ENCODE peak calls at places on chromosomes 2 and 18, in eight cellular contexts. S is hippocampal formation; G is PC-9; P is NCI-H1092; D is cardiac fibroblast; I is IMR-90; T is chondrocyte; F is activated T-helper 9 cell treated with anti-CD3 and anti-CD28 coated beads, Interleukin-2, amount 50 U/mL, for 16 hours. U is an unnamed sample.

GRCh38 chr2:174603280-174603679 is 5.7 kb upstream of the WIPF1 start:
- DNase-seq in S (peak; percentile 65), G (no peak), P (peak; percentile 52), D (peak; percentile 80), I (peak; percentile 67), T (no peak), F (peak; percentile 34), U (peak; percentile 60)

GRCh38 chr2:10329584-10329879 is 26.8 kb downstream of the HPCAL1 start:
- DNase-seq in S (no peak), G (no peak), P (no peak), D (no peak), I (no peak), T (no peak), F (no peak), U (no peak)

GRCh38 chr2:100124746-100125145 is 17.6 kb downstream of the AFF3 start:
- DNase-seq in S (no peak), G (no peak), P (no peak), D (no peak), I (no peak), T (no peak), F (no peak), U (no peak)

GRCh38 chr2:53939656-53940055 is 31.1 kb downstream of the PSME4 start:
- DNase-seq in S (no peak), G (no peak), P (no peak), D (no peak), I (peak; percentile 53), T (no peak), F (no peak), U (no peak)

GRCh38 chr2:8431446-8432125 is 250.3 kb upstream of the ID2 start:
- DNase-seq in S (no peak), G (no peak), P (no peak), D (peak; percentile 33), I (no peak), T (no peak), F (no peak), U (no peak)

GRCh38 chr2:9310390-9310789 is 103.8 kb downstream of the ASAP2 start:
- DNase-seq in S (no peak), G (peak; percentile 61), P (no peak), D (peak; percentile 88), I (peak; percentile 82), T (no peak), F (no peak), U (peak; percentile 90)

GRCh38 chr2:96203130-96204028 is 5.2 kb downstream of the STARD7 start:
- DNase-seq in S (no peak), G (no peak), P (no peak), D (no peak), I (no peak), T (no peak), F (no peak), U (no peak)

GRCh38 chr2:106107509-106108131 is 86.5 kb downstream of the UXS1 start:
- DNase-seq in S (no peak), G (no peak), P (no peak), D (no peak), I (peak; percentile 81), T (no peak), F (peak; percentile 45), U (peak; percentile 51)

GRCh38 chr2:74690571-74690970 is 36.5 kb downstream of the SEMA4F start:
- DNase-seq in S (peak; percentile 9), G (peak; percentile 24), P (peak; percentile 27), D (peak; percentile 83), I (peak; percentile 71), T (no peak), F (no peak), U (peak; percentile 52)

GRCh38 chr18:9437049-9437448 is 38.3 kb upstream of the RALBP1 start:
- DNase-seq in S (no peak), G (no peak), P (no peak), D (peak; percentile 13), I (peak; percentile 66), T (no peak), F (no peak), U (no peak)

GRCh38 chr2:120352701-120353590 is 7.0 kb downstream of the INHBB start:
- DNase-seq in S (no peak), G (peak; percentile 82), P (no peak), D (no peak), I (no peak), T (no peak), F (no peak), U (no peak)

GRCh38 chr2:230226090-230226551 is 585 bp downstream of the SP140 start:
- DNase-seq in S (no peak), G (no peak), P (no peak), D (no peak), I (no peak), T (no peak), F (no peak), U (no peak)

GRCh38 chr2:20355131-20355530 is 4.5 kb upstream of the PUM2 start:
- DNase-seq in S (no peak), G (no peak), P (no peak), D (peak; percentile 60), I (peak; percentile 55), T (no peak), F (no peak), U (peak; percentile 89)

GRCh38 chr2:174605687-174606086 is 8.1 kb upstream of the WIPF1 start:
- DNase-seq in S (no peak), G (no peak), P (no peak), D (peak; percentile 67), I (peak; percentile 59), T (no peak), F (no peak), U (no peak)

GRCh38 chr18:63322908-63323634 is 3.5 kb upstream of the BCL2 start:
- DNase-seq in S (peak; percentile 50), G (peak; percentile 23), P (peak; percentile 80), D (peak; percentile 86), I (peak; percentile 73), T (no peak), F (peak; percentile 35), U (peak; percentile 51)

GRCh38 chr2:24793752-24794477 is 690 bp downstream of the CENPO start:
- DNase-seq in S (no peak), G (no peak), P (peak; percentile 25), D (peak; percentile 36), I (peak; percentile 35), T (no peak), F (no peak), U (peak; percentile 35)

GRCh38 chr2:18167871-18168270 is 289.4 kb downstream of the KCNS3 start:
- DNase-seq in S (no peak), G (peak; percentile 44), P (no peak), D (no peak), I (no peak), T (no peak), F (no peak), U (peak; percentile 32)

GRCh38 chr18:49749563-49749962 is 63.8 kb downstream of the ACAA2 start:
- DNase-seq in S (no peak), G (no peak), P (no peak), D (no peak), I (no peak), T (no peak), F (no peak), U (no peak)